ENCODE peak calls at places on chromosomes 6 and 20, in nine cellular contexts. One of them, this sample, is unnamed.

GRCh38 chr6:118725944-118726343 is 74.6 kb upstream of the CEP85L start:
- DNase-seq in nephron progenitor cell: no peak
- DNase-seq in COR-L47: no peak
- DNase-seq in fibroblast of lung: no peak
- DNase-seq in neuronal stem cell: no peak
- DNase-seq in HTR-8/SVneo: no peak
- DNase-seq in nucleus accumbens: no peak
- DNase-seq in colonic mucosa: no peak
- DNase-seq in stimulated activated CD4-positive, alpha-beta T cell treated with anti-CD3 and anti-CD28 coated beads, TNF-alpha, amount 100 ng/mL, for 48 hours: peak
- DNase-seq in this sample: no peak

GRCh38 chr6:170243791-170244291 is 47.0 kb downstream of the DLL1 start:
- DNase-seq in nephron progenitor cell: peak
- DNase-seq in COR-L47: no peak
- DNase-seq in fibroblast of lung: no peak
- DNase-seq in neuronal stem cell: no peak
- DNase-seq in HTR-8/SVneo: no peak
- DNase-seq in nucleus accumbens: peak
- DNase-seq in colonic mucosa: no peak
- DNase-seq in stimulated activated CD4-positive, alpha-beta T cell treated with anti-CD3 and anti-CD28 coated beads, TNF-alpha, amount 100 ng/mL, for 48 hours: no peak
- DNase-seq in this sample: no peak

GRCh38 chr6:169527306-169527705 is 174.5 kb downstream of the WDR27 start:
- DNase-seq in nephron progenitor cell: no peak
- DNase-seq in COR-L47: no peak
- DNase-seq in fibroblast of lung: peak
- DNase-seq in neuronal stem cell: no peak
- DNase-seq in HTR-8/SVneo: no peak
- DNase-seq in nucleus accumbens: no peak
- DNase-seq in colonic mucosa: no peak
- DNase-seq in stimulated activated CD4-positive, alpha-beta T cell treated with anti-CD3 and anti-CD28 coated beads, TNF-alpha, amount 100 ng/mL, for 48 hours: no peak
- DNase-seq in this sample: no peak

GRCh38 chr20:35849726-35850125 is 77.9 kb downstream of the PHF20 start:
- DNase-seq in nephron progenitor cell: no peak
- DNase-seq in COR-L47: no peak
- DNase-seq in fibroblast of lung: no peak
- DNase-seq in neuronal stem cell: no peak
- DNase-seq in HTR-8/SVneo: no peak
- DNase-seq in nucleus accumbens: no peak
- DNase-seq in colonic mucosa: no peak
- DNase-seq in stimulated activated CD4-positive, alpha-beta T cell treated with anti-CD3 and anti-CD28 coated beads, TNF-alpha, amount 100 ng/mL, for 48 hours: no peak
- DNase-seq in this sample: no peak

GRCh38 chr6:90175627-90176538 is 120.8 kb downstream of the BACH2 start:
- DNase-seq in nephron progenitor cell: no peak
- DNase-seq in COR-L47: no peak
- DNase-seq in fibroblast of lung: no peak
- DNase-seq in neuronal stem cell: no peak
- DNase-seq in HTR-8/SVneo: no peak
- DNase-seq in nucleus accumbens: no peak
- DNase-seq in colonic mucosa: no peak
- DNase-seq in stimulated activated CD4-positive, alpha-beta T cell treated with anti-CD3 and anti-CD28 coated beads, TNF-alpha, amount 100 ng/mL, for 48 hours: peak
- DNase-seq in this sample: no peak

GRCh38 chr20:58718729-58719128 is 26.1 kb downstream of the NPEPL1 start:
- DNase-seq in nephron progenitor cell: no peak
- DNase-seq in COR-L47: no peak
- DNase-seq in fibroblast of lung: no peak
- DNase-seq in neuronal stem cell: no peak
- DNase-seq in HTR-8/SVneo: no peak
- DNase-seq in nucleus accumbens: no peak
- DNase-seq in colonic mucosa: peak
- DNase-seq in stimulated activated CD4-positive, alpha-beta T cell treated with anti-CD3 and anti-CD28 coated beads, TNF-alpha, amount 100 ng/mL, for 48 hours: no peak
- DNase-seq in this sample: no peak

GRCh38 chr6:164148789-164149188 is 734.3 kb downstream of the QKI start:
- DNase-seq in nephron progenitor cell: no peak
- DNase-seq in COR-L47: no peak
- DNase-seq in fibroblast of lung: peak
- DNase-seq in neuronal stem cell: no peak
- DNase-seq in HTR-8/SVneo: no peak
- DNase-seq in nucleus accumbens: no peak
- DNase-seq in colonic mucosa: no peak
- DNase-seq in stimulated activated CD4-positive, alpha-beta T cell treated with anti-CD3 and anti-CD28 coated beads, TNF-alpha, amount 100 ng/mL, for 48 hours: no peak
- DNase-seq in this sample: no peak

GRCh38 chr6:161031721-161032495 is 40.3 kb downstream of the MAP3K4 start:
- DNase-seq in nephron progenitor cell: no peak
- DNase-seq in COR-L47: no peak
- DNase-seq in fibroblast of lung: peak
- DNase-seq in neuronal stem cell: no peak
- DNase-seq in HTR-8/SVneo: no peak
- DNase-seq in nucleus accumbens: no peak
- DNase-seq in colonic mucosa: no peak
- DNase-seq in stimulated activated CD4-positive, alpha-beta T cell treated with anti-CD3 and anti-CD28 coated beads, TNF-alpha, amount 100 ng/mL, for 48 hours: no peak
- DNase-seq in this sample: no peak

GRCh38 chr6:40336986-40337780 is 250.0 kb downstream of the LRFN2 start:
- DNase-seq in nephron progenitor cell: no peak
- DNase-seq in COR-L47: no peak
- DNase-seq in fibroblast of lung: no peak
- DNase-seq in neuronal stem cell: no peak
- DNase-seq in HTR-8/SVneo: no peak
- DNase-seq in nucleus accumbens: no peak
- DNase-seq in colonic mucosa: no peak
- DNase-seq in stimulated activated CD4-positive, alpha-beta T cell treated with anti-CD3 and anti-CD28 coated beads, TNF-alpha, amount 100 ng/mL, for 48 hours: no peak
- DNase-seq in this sample: no peak

GRCh38 chr6:138242987-138243592 is 24.8 kb upstream of the PBOV1 start:
- DNase-seq in nephron progenitor cell: no peak
- DNase-seq in COR-L47: no peak
- DNase-seq in fibroblast of lung: no peak
- DNase-seq in neuronal stem cell: no peak
- DNase-seq in HTR-8/SVneo: no peak
- DNase-seq in nucleus accumbens: no peak
- DNase-seq in colonic mucosa: no peak
- DNase-seq in stimulated activated CD4-positive, alpha-beta T cell treated with anti-CD3 and anti-CD28 coated beads, TNF-alpha, amount 100 ng/mL, for 48 hours: no peak
- DNase-seq in this sample: no peak

GRCh38 chr6:8108759-8109539 is 6.6 kb upstream of the EEF1E1 start:
- DNase-seq in nephron progenitor cell: no peak
- DNase-seq in COR-L47: no peak
- DNase-seq in fibroblast of lung: no peak
- DNase-seq in neuronal stem cell: no peak
- DNase-seq in HTR-8/SVneo: no peak
- DNase-seq in nucleus accumbens: no peak
- DNase-seq in colonic mucosa: no peak
- DNase-seq in stimulated activated CD4-positive, alpha-beta T cell treated with anti-CD3 and anti-CD28 coated beads, TNF-alpha, amount 100 ng/mL, for 48 hours: no peak
- DNase-seq in this sample: no peak

GRCh38 chr6:25504661-25505060 is 147.4 kb upstream of the SCGN start:
- DNase-seq in nephron progenitor cell: no peak
- DNase-seq in COR-L47: no peak
- DNase-seq in fibroblast of lung: peak
- DNase-seq in neuronal stem cell: peak
- DNase-seq in HTR-8/SVneo: no peak
- DNase-seq in nucleus accumbens: no peak
- DNase-seq in colonic mucosa: no peak
- DNase-seq in stimulated activated CD4-positive, alpha-beta T cell treated with anti-CD3 and anti-CD28 coated beads, TNF-alpha, amount 100 ng/mL, for 48 hours: no peak
- DNase-seq in this sample: no peak

GRCh38 chr6:136764522-136764993 is 27.7 kb downstream of the MAP3K5 start:
- DNase-seq in nephron progenitor cell: no peak
- DNase-seq in COR-L47: no peak
- DNase-seq in fibroblast of lung: no peak
- DNase-seq in neuronal stem cell: no peak
- DNase-seq in HTR-8/SVneo: no peak
- DNase-seq in nucleus accumbens: no peak
- DNase-seq in colonic mucosa: peak
- DNase-seq in stimulated activated CD4-positive, alpha-beta T cell treated with anti-CD3 and anti-CD28 coated beads, TNF-alpha, amount 100 ng/mL, for 48 hours: no peak
- DNase-seq in this sample: no peak

GRCh38 chr20:39004508-39004907 is 42.4 kb downstream of the DHX35 start:
- DNase-seq in nephron progenitor cell: no peak
- DNase-seq in COR-L47: peak
- DNase-seq in fibroblast of lung: no peak
- DNase-seq in neuronal stem cell: no peak
- DNase-seq in HTR-8/SVneo: no peak
- DNase-seq in nucleus accumbens: no peak
- DNase-seq in colonic mucosa: peak
- DNase-seq in stimulated activated CD4-positive, alpha-beta T cell treated with anti-CD3 and anti-CD28 coated beads, TNF-alpha, amount 100 ng/mL, for 48 hours: no peak
- DNase-seq in this sample: no peak

GRCh38 chr6:8088886-8089285 is 13.5 kb downstream of the EEF1E1 start:
- DNase-seq in nephron progenitor cell: no peak
- DNase-seq in COR-L47: no peak
- DNase-seq in fibroblast of lung: no peak
- DNase-seq in neuronal stem cell: no peak
- DNase-seq in HTR-8/SVneo: no peak
- DNase-seq in nucleus accumbens: no peak
- DNase-seq in colonic mucosa: no peak
- DNase-seq in stimulated activated CD4-positive, alpha-beta T cell treated with anti-CD3 and anti-CD28 coated beads, TNF-alpha, amount 100 ng/mL, for 48 hours: no peak
- DNase-seq in this sample: no peak

GRCh38 chr20:34222208-34222607 is 19.0 kb upstream of the ASIP start:
- DNase-seq in nephron progenitor cell: no peak
- DNase-seq in COR-L47: no peak
- DNase-seq in fibroblast of lung: peak
- DNase-seq in neuronal stem cell: no peak
- DNase-seq in HTR-8/SVneo: peak
- DNase-seq in nucleus accumbens: no peak
- DNase-seq in colonic mucosa: no peak
- DNase-seq in stimulated activated CD4-positive, alpha-beta T cell treated with anti-CD3 and anti-CD28 coated beads, TNF-alpha, amount 100 ng/mL, for 48 hours: no peak
- DNase-seq in this sample: no peak

GRCh38 chr6:66478705-66479104 is 771.7 kb upstream of the EYS start:
- DNase-seq in nephron progenitor cell: no peak
- DNase-seq in COR-L47: peak
- DNase-seq in fibroblast of lung: no peak
- DNase-seq in neuronal stem cell: no peak
- DNase-seq in HTR-8/SVneo: no peak
- DNase-seq in nucleus accumbens: no peak
- DNase-seq in colonic mucosa: no peak
- DNase-seq in stimulated activated CD4-positive, alpha-beta T cell treated with anti-CD3 and anti-CD28 coated beads, TNF-alpha, amount 100 ng/mL, for 48 hours: no peak
- DNase-seq in this sample: peak

GRCh38 chr20:10671221-10671849 is 2.5 kb downstream of the JAG1 start:
- DNase-seq in nephron progenitor cell: peak
- DNase-seq in COR-L47: peak
- DNase-seq in fibroblast of lung: peak
- DNase-seq in neuronal stem cell: no peak
- DNase-seq in HTR-8/SVneo: peak
- DNase-seq in nucleus accumbens: peak
- DNase-seq in colonic mucosa: peak
- DNase-seq in stimulated activated CD4-positive, alpha-beta T cell treated with anti-CD3 and anti-CD28 coated beads, TNF-alpha, amount 100 ng/mL, for 48 hours: no peak
- DNase-seq in this sample: peak

GRCh38 chr6:6972456-6972855 is 135.3 kb upstream of the RREB1 start:
- DNase-seq in nephron progenitor cell: no peak
- DNase-seq in COR-L47: no peak
- DNase-seq in fibroblast of lung: peak
- DNase-seq in neuronal stem cell: no peak
- DNase-seq in HTR-8/SVneo: peak
- DNase-seq in nucleus accumbens: no peak
- DNase-seq in colonic mucosa: no peak
- DNase-seq in stimulated activated CD4-positive, alpha-beta T cell treated with anti-CD3 and anti-CD28 coated beads, TNF-alpha, amount 100 ng/mL, for 48 hours: no peak
- DNase-seq in this sample: no peak

GRCh38 chr6:23348185-23348584 is 777.8 kb upstream of the NRSN1 start:
- DNase-seq in nephron progenitor cell: no peak
- DNase-seq in COR-L47: no peak
- DNase-seq in fibroblast of lung: no peak
- DNase-seq in neuronal stem cell: no peak
- DNase-seq in HTR-8/SVneo: no peak
- DNase-seq in nucleus accumbens: no peak
- DNase-seq in colonic mucosa: no peak
- DNase-seq in stimulated activated CD4-positive, alpha-beta T cell treated with anti-CD3 and anti-CD28 coated beads, TNF-alpha, amount 100 ng/mL, for 48 hours: no peak
- DNase-seq in this sample: no peak

GRCh38 chr6:72968704-72969103 is 256.6 kb downstream of the KHDC1L start:
- DNase-seq in nephron progenitor cell: no peak
- DNase-seq in COR-L47: no peak
- DNase-seq in fibroblast of lung: peak
- DNase-seq in neuronal stem cell: no peak
- DNase-seq in HTR-8/SVneo: peak
- DNase-seq in nucleus accumbens: no peak
- DNase-seq in colonic mucosa: no peak
- DNase-seq in stimulated activated CD4-positive, alpha-beta T cell treated with anti-CD3 and anti-CD28 coated beads, TNF-alpha, amount 100 ng/mL, for 48 hours: no peak
- DNase-seq in this sample: peak

GRCh38 chr20:2053615-2054014 is 48.0 kb upstream of the STK35 start:
- DNase-seq in nephron progenitor cell: no peak
- DNase-seq in COR-L47: no peak
- DNase-seq in fibroblast of lung: no peak
- DNase-seq in neuronal stem cell: no peak
- DNase-seq in HTR-8/SVneo: no peak
- DNase-seq in nucleus accumbens: no peak
- DNase-seq in colonic mucosa: no peak
- DNase-seq in stimulated activated CD4-positive, alpha-beta T cell treated with anti-CD3 and anti-CD28 coated beads, TNF-alpha, amount 100 ng/mL, for 48 hours: no peak
- DNase-seq in this sample: no peak

GRCh38 chr6:9554806-9555205 is 860.1 kb downstream of the TFAP2A start:
- DNase-seq in nephron progenitor cell: no peak
- DNase-seq in COR-L47: no peak
- DNase-seq in fibroblast of lung: no peak
- DNase-seq in neuronal stem cell: no peak
- DNase-seq in HTR-8/SVneo: no peak
- DNase-seq in nucleus accumbens: no peak
- DNase-seq in colonic mucosa: no peak
- DNase-seq in stimulated activated CD4-positive, alpha-beta T cell treated with anti-CD3 and anti-CD28 coated beads, TNF-alpha, amount 100 ng/mL, for 48 hours: no peak
- DNase-seq in this sample: no peak

GRCh38 chr6:82088978-82089855 is 158.3 kb downstream of the IBTK start:
- DNase-seq in nephron progenitor cell: no peak
- DNase-seq in COR-L47: no peak
- DNase-seq in fibroblast of lung: no peak
- DNase-seq in neuronal stem cell: no peak
- DNase-seq in HTR-8/SVneo: no peak
- DNase-seq in nucleus accumbens: no peak
- DNase-seq in colonic mucosa: no peak
- DNase-seq in stimulated activated CD4-positive, alpha-beta T cell treated with anti-CD3 and anti-CD28 coated beads, TNF-alpha, amount 100 ng/mL, for 48 hours: no peak
- DNase-seq in this sample: no peak

GRCh38 chr20:61487346-61488022 is 235.4 kb downstream of the CDH4 start:
- DNase-seq in nephron progenitor cell: no peak
- DNase-seq in COR-L47: no peak
- DNase-seq in fibroblast of lung: peak
- DNase-seq in neuronal stem cell: no peak
- DNase-seq in HTR-8/SVneo: no peak
- DNase-seq in nucleus accumbens: no peak
- DNase-seq in colonic mucosa: no peak
- DNase-seq in stimulated activated CD4-positive, alpha-beta T cell treated with anti-CD3 and anti-CD28 coated beads, TNF-alpha, amount 100 ng/mL, for 48 hours: no peak
- DNase-seq in this sample: no peak

GRCh38 chr6:6007311-6008113 is 787 bp upstream of the NRN1 start:
- DNase-seq in nephron progenitor cell: peak
- DNase-seq in COR-L47: peak
- DNase-seq in fibroblast of lung: no peak
- DNase-seq in neuronal stem cell: no peak
- DNase-seq in HTR-8/SVneo: no peak
- DNase-seq in nucleus accumbens: no peak
- DNase-seq in colonic mucosa: no peak
- DNase-seq in stimulated activated CD4-positive, alpha-beta T cell treated with anti-CD3 and anti-CD28 coated beads, TNF-alpha, amount 100 ng/mL, for 48 hours: peak
- DNase-seq in this sample: peak

GRCh38 chr6:118902731-118903130 is 8.8 kb downstream of the ASF1A start:
- DNase-seq in nephron progenitor cell: no peak
- DNase-seq in COR-L47: no peak
- DNase-seq in fibroblast of lung: peak
- DNase-seq in neuronal stem cell: no peak
- DNase-seq in HTR-8/SVneo: no peak
- DNase-seq in nucleus accumbens: no peak
- DNase-seq in colonic mucosa: no peak
- DNase-seq in stimulated activated CD4-positive, alpha-beta T cell treated with anti-CD3 and anti-CD28 coated beads, TNF-alpha, amount 100 ng/mL, for 48 hours: no peak
- DNase-seq in this sample: no peak

GRCh38 chr20:6704132-6704861 is 63.2 kb upstream of the BMP2 start:
- DNase-seq in nephron progenitor cell: no peak
- DNase-seq in COR-L47: no peak
- DNase-seq in fibroblast of lung: peak
- DNase-seq in neuronal stem cell: no peak
- DNase-seq in HTR-8/SVneo: no peak
- DNase-seq in nucleus accumbens: no peak
- DNase-seq in colonic mucosa: peak
- DNase-seq in stimulated activated CD4-positive, alpha-beta T cell treated with anti-CD3 and anti-CD28 coated beads, TNF-alpha, amount 100 ng/mL, for 48 hours: no peak
- DNase-seq in this sample: no peak

GRCh38 chr20:10454135-10454750 is 19.1 kb downstream of the SLX4IP start:
- DNase-seq in nephron progenitor cell: no peak
- DNase-seq in COR-L47: no peak
- DNase-seq in fibroblast of lung: no peak
- DNase-seq in neuronal stem cell: no peak
- DNase-seq in HTR-8/SVneo: no peak
- DNase-seq in nucleus accumbens: no peak
- DNase-seq in colonic mucosa: no peak
- DNase-seq in stimulated activated CD4-positive, alpha-beta T cell treated with anti-CD3 and anti-CD28 coated beads, TNF-alpha, amount 100 ng/mL, for 48 hours: no peak
- DNase-seq in this sample: no peak

GRCh38 chr6:140572129-140572528 is 1197.7 kb upstream of the CITED2 start:
- DNase-seq in nephron progenitor cell: no peak
- DNase-seq in COR-L47: no peak
- DNase-seq in fibroblast of lung: peak
- DNase-seq in neuronal stem cell: no peak
- DNase-seq in HTR-8/SVneo: peak
- DNase-seq in nucleus accumbens: no peak
- DNase-seq in colonic mucosa: no peak
- DNase-seq in stimulated activated CD4-positive, alpha-beta T cell treated with anti-CD3 and anti-CD28 coated beads, TNF-alpha, amount 100 ng/mL, for 48 hours: no peak
- DNase-seq in this sample: peak

This sample was measured in RKO.